ENCODE peak calls at places on chromosomes 5 and 9, in four cellular contexts. B is epithelial cell of esophagus; A is cardiac fibroblast; G is CD8-positive, alpha-beta memory T cell. N is an unnamed sample.

GRCh38 chr9:69380301-69380700 is 55.3 kb downstream of the ENTREP1 start:
- DNase-seq in G (no peak), B (no peak), A (no peak), N (no peak)

GRCh38 chr9:110356639-110357038 is 19.0 kb upstream of the TXNDC8 start:
- DNase-seq in B (no peak), A (no peak), G (no peak), N (no peak)

GRCh38 chr5:65927497-65928340 is 1.3 kb downstream of the ERBIN start:
- DNase-seq in B (peak), A (peak), G (no peak), N (peak)

GRCh38 chr5:103505581-103506305 is 56.8 kb downstream of the NUDT12 start:
- DNase-seq in G (no peak), B (peak), A (peak), N (peak)

GRCh38 chr5:172904643-172905345 is 54.4 kb upstream of the RPL26L1 start:
- DNase-seq in G (no peak), B (peak), A (peak), N (peak)

GRCh38 chr9:128992995-128993394 is 35.1 kb downstream of the SH3GLB2 start:
- DNase-seq in B (peak), A (peak), G (no peak), N (peak)

GRCh38 chr9:15180124-15180523 is 126.9 kb downstream of the TTC39B start:
- DNase-seq in A (no peak), G (no peak), B (no peak), N (no peak)

GRCh38 chr5:95620870-95621838 is 1.3 kb downstream of the GPR150 start:
- DNase-seq in B (peak), A (peak), G (peak), N (no peak)

GRCh38 chr9:125772740-125773139 is 25.6 kb downstream of the PBX3 start:
- DNase-seq in G (no peak), B (peak), A (no peak), N (no peak)

GRCh38 chr5:144467795-144468194 is 297.1 kb downstream of the KCTD16 start:
- DNase-seq in G (no peak), A (peak), B (peak), N (peak)

GRCh38 chr9:18786936-18787658 is 245.9 kb downstream of the SAXO1 start:
- DNase-seq in G (no peak), A (peak), B (no peak), N (peak)

GRCh38 chr5:94793816-94794198 is 175.3 kb downstream of the SLF1 start:
- DNase-seq in A (peak), G (no peak), B (peak), N (peak)

GRCh38 chr5:177225798-177226197 is 77.7 kb downstream of the RAB24 start:
- DNase-seq in G (no peak), A (no peak), B (no peak), N (no peak)

GRCh38 chr9:8025532-8025931 is 226.0 kb upstream of the DMAC1 start:
- DNase-seq in A (no peak), G (no peak), B (peak), N (no peak)

GRCh38 chr5:134738963-134739661 is 764 bp downstream of the CAMLG start:
- DNase-seq in A (peak), G (no peak), B (peak), N (peak)

GRCh38 chr9:31140316-31140715 is 1244.1 kb upstream of the ACO1 start:
- DNase-seq in B (peak), G (no peak), A (peak), N (peak)

GRCh38 chr5:122465994-122466393 is 154.0 kb downstream of the SNCAIP start:
- DNase-seq in A (no peak), G (no peak), B (no peak), N (no peak)

GRCh38 chr5:1563617-1564181 is 39.9 kb upstream of the LPCAT1 start:
- DNase-seq in G (no peak), B (no peak), A (no peak), N (no peak)

GRCh38 chr9:38301376-38302106 is 91.0 kb upstream of the ALDH1B1 start:
- DNase-seq in G (no peak), B (no peak), A (no peak), N (no peak)

GRCh38 chr5:36414869-36415282 is 113.2 kb upstream of the RANBP3L start:
- DNase-seq in B (peak), G (no peak), A (peak), N (peak)

GRCh38 chr9:113352411-113352810 is 3.1 kb downstream of the BSPRY start:
- DNase-seq in G (no peak), B (peak), A (no peak), N (no peak)

GRCh38 chr5:41661221-41661620 is 150.8 kb upstream of the PLCXD3 start:
- DNase-seq in B (no peak), G (no peak), A (no peak), N (no peak)

GRCh38 chr5:179986328-179986727 is 78.6 kb upstream of the TBC1D9B start:
- DNase-seq in G (no peak), B (peak), A (peak), N (peak)

GRCh38 chr9:137745541-137745991 is 126.8 kb downstream of the EHMT1 start:
- DNase-seq in B (peak), G (no peak), A (no peak), N (peak)

GRCh38 chr5:158857376-158857775 is 242.3 kb downstream of the EBF1 start:
- DNase-seq in G (no peak), B (no peak), A (no peak), N (no peak)

GRCh38 chr5:158858011-158858410 is 241.7 kb downstream of the EBF1 start:
- DNase-seq in A (no peak), G (no peak), B (no peak), N (no peak)

GRCh38 chr5:158861366-158861765 is 238.3 kb downstream of the EBF1 start:
- DNase-seq in B (no peak), G (no peak), A (no peak), N (no peak)

GRCh38 chr5:158858746-158859145 is 241.0 kb downstream of the EBF1 start:
- DNase-seq in G (no peak), A (no peak), B (no peak), N (no peak)

GRCh38 chr5:158860706-158861105 is 239.0 kb downstream of the EBF1 start:
- DNase-seq in G (no peak), A (no peak), B (no peak), N (no peak)
- H3K4me3 ChIP-seq in G (no peak), A (no peak), B (no peak), N (no peak)

GRCh38 chr9:6716766-6717165 is 41.0 kb upstream of the KDM4C start:
- DNase-seq in G (no peak), B (no peak), A (no peak), N (no peak)
- H3K4me3 ChIP-seq in G (peak), B (no peak), A (no peak), N (no peak)

DNA sequence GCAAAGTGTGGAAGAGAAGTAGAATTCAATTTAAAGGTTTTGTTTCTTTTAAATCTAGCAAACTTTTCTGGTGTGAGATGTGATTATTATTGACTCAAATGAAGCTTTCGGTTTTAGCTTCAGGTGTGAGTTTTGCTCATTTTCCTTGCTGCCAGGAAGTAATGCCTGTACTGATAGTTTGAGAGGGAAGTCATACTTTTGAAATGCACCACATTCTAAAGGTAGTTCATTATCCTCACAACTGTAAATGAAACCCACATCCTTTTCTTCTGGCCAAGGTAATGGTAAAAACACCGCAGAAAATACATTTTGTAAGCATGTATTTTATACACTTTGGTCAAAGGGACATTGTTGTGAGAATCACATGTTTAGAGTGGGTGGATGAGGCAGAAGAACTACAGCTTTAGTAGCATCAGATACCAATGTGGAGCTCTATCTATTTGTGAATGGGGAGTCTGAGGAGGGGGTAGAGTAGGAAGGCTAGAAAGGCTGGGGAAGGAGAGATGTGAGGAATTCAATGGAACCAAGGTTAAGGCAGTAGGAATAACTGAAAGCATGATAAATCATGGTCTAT is 167.0 kb upstream of the CDKN2B start:
- DNase-seq in G (no peak), A (no peak), B (no peak), N (no peak)
- H3K4me3 ChIP-seq in G (no peak), A (no peak), B (no peak), N (no peak)

DNA sequence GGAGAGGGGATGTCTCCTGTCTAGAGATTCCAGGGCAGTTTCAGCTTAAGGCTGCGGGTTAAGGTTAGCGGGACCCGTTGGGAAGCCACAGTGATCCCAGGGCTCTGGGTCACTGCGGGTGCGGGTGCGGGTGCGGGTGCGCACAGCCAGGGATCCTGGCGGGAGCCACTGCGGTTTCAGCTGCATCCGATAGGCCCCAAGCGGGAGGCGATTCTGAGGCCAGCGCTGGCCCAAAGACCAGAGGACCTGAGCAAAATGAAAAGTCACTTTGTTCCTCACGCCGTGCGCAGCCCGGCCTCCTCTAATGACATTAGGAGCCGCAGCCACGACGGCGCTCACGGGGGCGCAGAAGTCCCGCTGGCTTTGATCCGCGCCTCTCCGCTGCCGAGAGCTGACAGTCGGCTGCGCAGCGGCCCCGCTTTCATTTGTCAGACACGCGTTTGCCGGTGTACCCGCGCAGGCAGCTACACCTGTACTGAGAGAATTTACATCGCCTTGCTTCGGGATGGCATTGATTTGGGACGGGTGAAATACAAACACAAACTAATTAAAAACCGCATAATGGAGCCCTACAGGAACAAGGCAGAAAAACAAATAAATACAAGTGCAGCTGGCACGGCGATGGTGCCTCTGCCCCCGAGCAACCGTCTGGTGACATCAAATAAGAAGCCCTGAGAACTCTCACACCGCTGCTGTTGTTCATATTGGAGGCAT is 5.2 kb upstream of the IRX1 start:
- DNase-seq in A (no peak), G (no peak), B (no peak), N (no peak)
- H3K4me3 ChIP-seq in A (no peak), G (no peak), B (no peak), N (no peak)

GRCh38 chr9:36040271-36040925 is 3.7 kb downstream of the RECK start:
- DNase-seq in B (no peak), G (no peak), A (no peak), N (no peak)

GRCh38 chr9:36039121-36039520 is 2.4 kb downstream of the RECK start:
- DNase-seq in B (no peak), A (no peak), G (no peak), N (no peak)

GRCh38 chr9:36037580-36038169 is 962 bp downstream of the RECK start:
- DNase-seq in G (no peak), B (peak), A (peak), N (no peak)

GRCh38 chr9:36039696-36040095 is 3.0 kb downstream of the RECK start:
- DNase-seq in A (peak), G (no peak), B (peak), N (peak)

GRCh38 chr9:36041491-36041890 is 4.8 kb downstream of the RECK start:
- DNase-seq in A (no peak), G (no peak), B (no peak), N (no peak)
- H3K4me3 ChIP-seq in A (no peak), G (no peak), B (no peak), N (no peak)

N was measured in fibroblast of pulmonary artery.